ENCODE peak calls at places on chromosomes 6 and 20, in seven cellular contexts. Q is mesendoderm, G is IMR-90, P is H9, Y is trophoblast cell, Z is mesenchymal stem cell, F is neuronal stem cell. C is an unnamed sample.

GRCh38 chr6:20846602-20847028 is 312.4 kb downstream of the CDKAL1 start:
- DNase-seq in Z (peak), P (no peak), F (no peak), Y (no peak), G (peak), Q (no peak), C (no peak)

GRCh38 chr6:89410231-89411018 is 1.6 kb downstream of the RRAGD start:
- DNase-seq in G (no peak), Z (no peak), Q (no peak), P (no peak), Y (no peak), F (no peak), C (no peak)

GRCh38 chr20:43530321-43531090 is 23.0 kb downstream of the L3MBTL1 start:
- DNase-seq in F (no peak), G (no peak), Q (no peak), P (no peak), Y (peak), Z (no peak), C (no peak)

GRCh38 chr20:4151342-4151741 is 136.0 kb upstream of the RNF24 start:
- DNase-seq in Q (no peak), Y (no peak), G (no peak), F (no peak), P (no peak), Z (no peak), C (no peak)

GRCh38 chr6:408599-409102 is 17.1 kb downstream of the IRF4 start:
- DNase-seq in P (peak), Y (peak), Z (peak), F (peak), G (peak), Q (peak), C (no peak)

GRCh38 chr6:69880570-69880969 is 14.2 kb downstream of the COL19A1 start:
- DNase-seq in Q (no peak), G (no peak), F (no peak), Y (no peak), Z (no peak), P (no peak), C (no peak)

GRCh38 chr20:62668441-62669027 is 26.2 kb downstream of the SLCO4A1 start:
- DNase-seq in G (peak), Z (peak), P (peak), F (peak), Y (peak), Q (peak), C (peak)

GRCh38 chr6:26043389-26044139 is 43.7 kb upstream of the HFE start:
- DNase-seq in Q (peak), F (peak), Y (peak), Z (no peak), G (peak), P (no peak), C (no peak)

GRCh38 chr6:147418523-147418922 is 90.0 kb upstream of the SAMD5 start:
- DNase-seq in F (no peak), Z (no peak), P (no peak), Y (no peak), Q (no peak), G (no peak), C (no peak)

GRCh38 chr20:53940883-53941546 is 129.4 kb downstream of the BCAS1 start:
- DNase-seq in Y (peak), P (no peak), Q (peak), F (no peak), G (peak), Z (peak), C (no peak)

GRCh38 chr6:74931567-74931966 is 274.3 kb downstream of the COL12A1 start:
- DNase-seq in Q (no peak), G (peak), P (no peak), Z (peak), Y (peak), F (no peak), C (no peak)

GRCh38 chr6:150298676-150299075 is 70.1 kb upstream of the IYD start:
- DNase-seq in F (no peak), P (no peak), Y (no peak), Z (no peak), G (no peak), Q (no peak), C (no peak)

GRCh38 chr20:47360207-47360488 is 3.6 kb upstream of the ZMYND8 start:
- DNase-seq in F (no peak), G (peak), Y (peak), Z (peak), Q (no peak), P (no peak), C (no peak)

GRCh38 chr6:1770435-1770843 is 160.7 kb downstream of the FOXC1 start:
- DNase-seq in P (no peak), F (no peak), Z (no peak), Y (no peak), G (peak), Q (no peak), C (no peak)

GRCh38 chr6:149627672-149628071 is 20.8 kb downstream of the KATNA1 start:
- DNase-seq in G (no peak), Z (no peak), Y (peak), Q (no peak), F (no peak), P (no peak), C (no peak)

GRCh38 chr6:127457444-127458064 is 1.6 kb downstream of the KIAA0408 start:
- DNase-seq in P (no peak), Y (peak), Z (peak), F (no peak), G (peak), Q (peak), C (no peak)

GRCh38 chr20:34022154-34022842 is 28.6 kb downstream of the RALY start:
- DNase-seq in F (no peak), Q (peak), G (no peak), Y (peak), Z (peak), P (no peak), C (no peak)

GRCh38 chr6:46926481-46926880 is 4.7 kb upstream of the ADGRF5 start:
- DNase-seq in Z (no peak), Q (no peak), Y (peak), P (no peak), F (no peak), G (peak), C (no peak)

GRCh38 chr20:20211274-20211987 is 156.5 kb upstream of the INSM1 start:
- DNase-seq in Z (no peak), G (no peak), Q (no peak), P (no peak), F (no peak), Y (peak), C (no peak)

GRCh38 chr6:33092385-33092784 is 16.6 kb downstream of the HLA-DPB1 start:
- DNase-seq in Y (no peak), Q (no peak), F (no peak), Z (no peak), P (no peak), G (no peak), C (no peak)

GRCh38 chr6:33093857-33094256 is 18.1 kb downstream of the HLA-DPB1 start:
- DNase-seq in G (no peak), Z (no peak), F (no peak), P (no peak), Q (no peak), Y (no peak), C (no peak)

GRCh38 chr6:33088931-33089640 is 13.3 kb downstream of the HLA-DPB1 start:
- DNase-seq in Y (no peak), Z (no peak), P (no peak), Q (no peak), G (no peak), F (no peak), C (no peak)

GRCh38 chr6:33088258-33088930 is 12.6 kb downstream of the HLA-DPB1 start:
- DNase-seq in P (no peak), Z (no peak), Y (no peak), F (no peak), Q (no peak), G (no peak), C (no peak)

DNA sequence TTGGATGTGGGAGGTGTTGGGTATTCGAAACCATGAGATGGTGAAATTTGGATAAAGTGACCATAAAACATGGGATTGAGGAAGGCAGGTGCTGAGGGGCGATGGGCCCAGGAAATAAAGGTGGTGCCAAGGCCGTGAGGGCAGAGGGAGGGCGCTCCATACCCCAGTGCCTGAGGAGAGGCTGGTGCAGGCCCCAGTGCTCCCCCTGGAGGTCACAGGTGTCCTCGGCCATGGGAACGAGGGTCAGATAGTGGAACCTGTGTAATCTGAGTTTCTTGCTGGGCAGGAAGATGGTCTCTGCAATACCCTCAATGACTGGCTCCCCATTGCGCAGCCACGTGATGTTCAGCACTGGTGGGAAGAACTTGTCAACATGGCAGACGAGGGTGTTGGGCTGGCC is 16.2 kb downstream of the HLA-DPB1 start:
- DNase-seq in Y (peak), F (no peak), Z (no peak), Q (peak), P (peak), G (no peak), C (peak)
- H3K23ac ChIP-seq in Y (no peak), F (no peak), Z (no peak), Q (no peak), P (no peak), G (no peak), C (no peak)

GRCh38 chr6:136771306-136771705 is 21.0 kb downstream of the MAP3K5 start:
- DNase-seq in Q (no peak), G (no peak), P (no peak), Y (no peak), Z (no peak), F (no peak), C (no peak)

GRCh38 chr6:136772685-136773472 is 19.4 kb downstream of the MAP3K5 start:
- DNase-seq in Y (peak), P (peak), F (no peak), Z (no peak), Q (peak), G (no peak), C (no peak)

GRCh38 chr6:136767583-136768307 is 24.5 kb downstream of the MAP3K5 start:
- DNase-seq in Y (no peak), F (no peak), P (no peak), G (no peak), Q (no peak), Z (peak), C (no peak)

GRCh38 chr6:136767103-136767502 is 25.2 kb downstream of the MAP3K5 start:
- DNase-seq in Y (no peak), G (no peak), Z (no peak), P (no peak), F (no peak), Q (no peak), C (no peak)

GRCh38 chr6:136769759-136770158 is 22.5 kb downstream of the MAP3K5 start:
- DNase-seq in F (no peak), Z (no peak), Q (no peak), G (no peak), Y (no peak), P (no peak), C (no peak)
- H2AK5ac ChIP-seq in F (no peak), Z (no peak), Q (no peak), G (no peak), Y (no peak), P (no peak), C (no peak)

GRCh38 chr20:57437267-57437666 is 46.1 kb downstream of the RBM38 start:
- DNase-seq in P (no peak), F (no peak), G (no peak), Q (no peak), Y (no peak), Z (no peak), C (no peak)

GRCh38 chr20:57437672-57438330 is 46.6 kb downstream of the RBM38 start:
- DNase-seq in Y (peak), F (no peak), G (no peak), Q (no peak), Z (no peak), P (no peak), C (no peak)

GRCh38 chr20:57439432-57439831 is 48.2 kb downstream of the RBM38 start:
- DNase-seq in Y (no peak), F (no peak), Q (no peak), G (no peak), Z (no peak), P (no peak), C (no peak)

GRCh38 chr20:57439993-57440392 is 48.8 kb downstream of the RBM38 start:
- DNase-seq in Q (no peak), G (no peak), Z (no peak), Y (no peak), F (no peak), P (no peak), C (no peak)

DNA sequence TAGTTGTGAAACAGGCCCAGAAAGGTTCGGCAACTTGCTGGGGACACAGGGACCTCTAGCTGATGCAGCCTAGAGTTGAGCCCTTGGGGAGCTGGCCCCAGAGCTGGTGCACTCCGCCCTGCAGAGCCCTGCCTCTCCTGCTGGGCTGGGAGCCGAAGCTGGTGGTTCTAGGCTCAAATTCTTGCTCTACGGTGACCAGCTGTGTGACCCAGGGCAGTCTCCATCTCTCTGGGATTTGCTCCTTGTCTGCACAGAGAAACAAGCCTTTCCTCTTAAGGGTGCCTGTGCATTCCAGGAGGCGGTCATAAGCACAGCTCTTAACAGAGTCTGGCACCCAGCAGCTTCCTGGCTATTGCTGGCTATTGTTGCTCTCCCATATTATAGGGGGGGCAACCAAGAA is 47.4 kb downstream of the RBM38 start:
- DNase-seq in F (no peak), P (no peak), Q (no peak), Z (no peak), Y (no peak), G (no peak), C (no peak)
- H3K23ac ChIP-seq in F (no peak), P (no peak), Q (no peak), Z (no peak), Y (no peak), G (no peak), C (no peak)

DNA sequence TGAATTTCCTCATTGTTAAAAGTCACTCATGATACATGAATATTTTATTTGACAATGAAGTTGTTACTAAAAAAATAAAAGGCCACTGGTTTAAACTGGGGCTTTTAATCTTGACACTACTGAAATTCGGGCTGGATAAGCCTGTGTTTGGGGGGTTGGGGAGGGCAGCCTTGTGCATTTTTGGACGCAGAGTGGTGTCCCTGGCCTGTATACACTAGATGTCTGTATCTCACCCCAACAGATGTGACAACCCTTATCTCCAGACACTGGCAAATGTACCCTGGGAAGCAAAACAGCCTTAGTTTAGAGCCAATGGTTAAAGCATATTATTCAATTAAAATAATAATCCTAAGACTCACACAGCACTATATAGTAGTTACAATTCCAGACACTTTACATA is 24.8 kb downstream of the MAN1A1 start:
- DNase-seq in Z (no peak), P (no peak), G (no peak), Y (no peak), F (no peak), Q (no peak), C (no peak)
- H2AK5ac ChIP-seq in Z (no peak), P (no peak), G (no peak), Y (no peak), F (no peak), Q (no peak), C (no peak)

GRCh38 chr20:35601021-35601973 is 14.3 kb upstream of the SPAG4 start:
- DNase-seq in Y (peak), P (peak), Q (peak), Z (peak), G (peak), F (peak), C (no peak)
- H3K23ac ChIP-seq in Y (no peak), P (no peak), Q (peak), Z (peak), G (peak), F (peak), C (no peak)